ENCODE peak calls at places on chromosomes 13 and 19, in eight cellular contexts. Q is RWPE1, C is fibroblast of pulmonary artery, K is neural progenitor cell, S is type B pancreatic cell, U is cardiac fibroblast, O is GM23338, P is IMR-90. J is an unnamed sample.
A peak's percentile ranks its signal among the peaks of the same experiment; 100 is the strongest.

GRCh38 chr13:76387561-76387960 is 498.6 kb downstream of the KCTD12 start:
- DNase-seq in Q (no peak), C (peak; percentile 14), K (no peak), S (no peak), U (peak; percentile 11), O (no peak), P (no peak), J (no peak)

GRCh38 chr13:112975401-112975939 is 6.5 kb downstream of the MCF2L start:
- DNase-seq in Q (no peak), C (no peak), K (no peak), S (no peak), U (no peak), O (no peak), P (no peak), J (no peak)

GRCh38 chr19:13868663-13869062 is 8.3 kb upstream of the NANOS3 start:
- DNase-seq in Q (no peak), C (no peak), K (no peak), S (no peak), U (no peak), O (no peak), P (no peak), J (no peak)

GRCh38 chr13:36959438-36960116 is 39.5 kb upstream of the SMAD9 start:
- DNase-seq in Q (no peak), C (no peak), K (no peak), S (no peak), U (no peak), O (no peak), P (no peak), J (no peak)

GRCh38 chr19:45472557-45473365 is 5.0 kb downstream of the FOSB start:
- DNase-seq in Q (no peak), C (peak; percentile 36), K (peak; percentile 32), S (no peak), U (no peak), O (peak; percentile 57), P (no peak), J (no peak)

GRCh38 chr19:18479964-18480723 is 41.7 kb downstream of the ELL start:
- DNase-seq in Q (no peak), C (peak; percentile 89), K (no peak), S (no peak), U (peak; percentile 80), O (no peak), P (peak; percentile 64), J (no peak)

GRCh38 chr13:26601669-26602068 is 44.2 kb downstream of the WASF3 start:
- DNase-seq in Q (no peak), C (peak; percentile 24), K (no peak), S (no peak), U (peak; percentile 65), O (no peak), P (peak; percentile 59), J (peak; percentile 25)

GRCh38 chr19:19167612-19168011 is 2.5 kb downstream of the MEF2B start:
- DNase-seq in Q (no peak), C (no peak), K (no peak), S (no peak), U (no peak), O (no peak), P (no peak), J (no peak)

GRCh38 chr13:93309886-93310520 is 83.4 kb downstream of the GPC6 start:
- DNase-seq in Q (no peak), C (peak; percentile 95), K (peak; percentile 29), S (no peak), U (peak; percentile 87), O (no peak), P (peak; percentile 51), J (no peak)

GRCh38 chr19:406121-406711 is 2.7 kb downstream of the C2CD4C start:
- DNase-seq in Q (no peak), C (no peak), K (no peak), S (no peak), U (no peak), O (no peak), P (no peak), J (no peak)

GRCh38 chr13:77751513-77752456 is 54.3 kb downstream of the SLAIN1 start:
- DNase-seq in Q (peak; percentile 42), C (peak; percentile 62), K (peak; percentile 62), S (no peak), U (peak; percentile 70), O (peak; percentile 76), P (peak; percentile 37), J (peak; percentile 26)

GRCh38 chr13:113928701-113929627 is 44.9 kb downstream of the C13orf46 start:
- DNase-seq in Q (no peak), C (peak; percentile 75), K (no peak), S (peak; percentile 63), U (peak; percentile 65), O (no peak), P (peak; percentile 69), J (peak; percentile 23)

GRCh38 chr19:56837492-56837891 is 3.0 kb downstream of the PEG3 start:
- DNase-seq in Q (no peak), C (peak; percentile 22), K (no peak), S (no peak), U (no peak), O (no peak), P (no peak), J (no peak)

GRCh38 chr13:92896842-92897241 is 329.8 kb upstream of the GPC6 start:
- DNase-seq in Q (peak; percentile 4), C (peak; percentile 70), K (peak; percentile 57), S (no peak), U (peak; percentile 25), O (peak; percentile 67), P (peak; percentile 21), J (no peak)

GRCh38 chr13:95113601-95114000 is 187.7 kb downstream of the ABCC4 start:
- DNase-seq in Q (no peak), C (no peak), K (peak; percentile 79), S (no peak), U (no peak), O (peak; percentile 23), P (no peak), J (no peak)

GRCh38 chr19:23956051-23956450 is 41.4 kb downstream of the ZNF726 start:
- DNase-seq in Q (no peak), C (no peak), K (no peak), S (no peak), U (no peak), O (no peak), P (no peak), J (no peak)

DNA sequence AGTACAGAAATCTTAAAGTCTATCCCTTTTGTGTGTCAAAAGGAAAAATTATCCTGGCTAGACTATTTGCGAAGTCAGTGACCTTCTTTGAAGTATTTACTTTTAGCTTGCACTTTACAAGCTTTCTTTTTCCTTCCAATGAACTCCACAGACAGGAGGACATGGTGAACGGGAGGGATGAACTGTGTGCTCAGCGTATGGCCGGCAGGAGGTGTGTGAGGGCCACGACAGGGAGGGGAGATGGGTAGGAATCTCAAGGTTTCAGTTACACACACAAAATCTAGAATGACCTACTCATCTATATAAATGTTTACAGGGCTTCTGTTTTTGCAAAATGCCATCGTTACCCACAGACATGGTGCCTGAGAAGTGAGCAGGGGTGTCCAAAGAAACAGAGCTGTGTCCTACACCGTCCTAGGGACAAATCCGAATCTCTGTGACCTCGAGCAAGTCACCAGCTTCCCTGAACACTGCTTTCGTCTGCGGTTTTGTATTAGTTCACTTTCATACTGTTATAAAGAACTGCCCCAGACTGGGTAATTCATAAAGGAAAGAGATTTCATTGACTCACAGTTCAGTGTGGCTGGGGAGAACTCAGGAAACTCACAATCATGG is 537.2 kb downstream of the LIG4 start:
- DNase-seq in Q (no peak), C (no peak), K (peak; percentile 34), S (no peak), U (no peak), O (peak; percentile 39), P (peak; percentile 53), J (no peak)
- TF ChIP-seq CTCF in Q (no peak), C (no peak), K (peak; percentile 43), S (peak; percentile 27), U (no peak), O (peak; percentile 64), P (peak; percentile 53), J (no peak)

GRCh38 chr19:53812335-53812734 is 11.8 kb downstream of the NLRP12 start:
- DNase-seq in Q (no peak), C (no peak), K (peak; percentile 41), S (no peak), U (no peak), O (peak; percentile 70), P (no peak), J (no peak)

GRCh38 chr19:53809518-53810186 is 14.5 kb downstream of the NLRP12 start:
- DNase-seq in Q (no peak), C (peak; percentile 5), K (peak; percentile 50), S (no peak), U (no peak), O (peak; percentile 82), P (no peak), J (no peak)

GRCh38 chr19:53810891-53811290 is 13.2 kb downstream of the NLRP12 start:
- DNase-seq in Q (no peak), C (no peak), K (no peak), S (no peak), U (no peak), O (no peak), P (no peak), J (no peak)

GRCh38 chr19:53810187-53810546 is 13.9 kb downstream of the NLRP12 start:
- DNase-seq in Q (no peak), C (no peak), K (no peak), S (no peak), U (no peak), O (no peak), P (no peak), J (no peak)

GRCh38 chr19:53808710-53809125 is 15.4 kb downstream of the NLRP12 start:
- DNase-seq in Q (peak; percentile 14), C (peak; percentile 74), K (peak; percentile 68), S (no peak), U (peak; percentile 70), O (peak; percentile 87), P (peak; percentile 42), J (no peak)
- TF ChIP-seq CTCF in Q (peak; percentile 62), C (peak; percentile 77), K (peak; percentile 68), S (peak; percentile 68), U (peak; percentile 69), O (peak; percentile 90), P (peak; percentile 67), J (no peak)

DNA sequence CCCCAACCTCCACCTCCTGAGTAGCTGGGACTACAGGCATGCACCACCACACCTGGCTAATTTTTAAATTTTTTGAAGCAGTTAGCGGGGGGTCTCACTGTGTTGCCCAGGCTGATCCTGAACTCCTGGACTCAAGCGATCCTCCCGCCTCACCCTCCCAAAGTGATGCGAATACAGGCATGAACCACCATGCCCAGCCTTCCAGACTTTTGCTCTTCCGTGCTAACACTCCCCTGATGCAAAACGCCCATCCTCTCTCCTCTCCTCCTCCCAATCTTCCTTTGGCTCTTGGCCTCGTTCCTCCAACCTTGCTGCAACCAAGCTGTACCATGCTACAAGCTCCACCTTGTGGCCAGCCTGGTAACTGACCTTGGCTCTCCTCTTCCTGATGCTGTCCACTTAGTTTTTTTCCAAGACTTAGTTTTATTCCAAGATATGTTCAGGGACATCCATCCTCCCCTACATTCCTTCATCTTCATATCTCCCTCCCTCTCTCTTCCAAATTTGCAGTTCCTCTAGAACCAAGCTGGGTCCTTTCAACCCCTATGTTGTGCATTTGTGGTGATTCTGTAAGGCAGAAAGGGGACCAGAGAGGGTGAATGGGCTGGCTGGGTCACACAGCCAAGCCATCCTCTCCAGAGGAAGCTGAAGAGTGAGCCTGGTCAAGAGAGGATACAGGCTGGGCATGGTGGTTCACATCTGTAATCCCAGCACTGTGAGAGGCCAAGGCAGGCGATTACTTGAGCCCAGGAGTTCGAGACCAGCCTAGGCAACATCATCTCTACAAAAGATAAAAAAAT is 32.8 kb downstream of the TINCR start:
- DNase-seq in Q (no peak), C (no peak), K (no peak), S (no peak), U (peak; percentile 32), O (peak; percentile 51), P (peak; percentile 12), J (no peak)
- TF ChIP-seq CTCF in Q (peak; percentile 21), C (peak; percentile 46), K (peak; percentile 72), S (peak; percentile 73), U (peak; percentile 47), O (peak; percentile 74), P (peak; percentile 33), J (peak; percentile 40)

GRCh38 chr13:21526707-21527454 is 67.8 kb upstream of the ZDHHC20 start:
- DNase-seq in Q (no peak), C (no peak), K (no peak), S (no peak), U (no peak), O (no peak), P (no peak), J (no peak)
- TF ChIP-seq CTCF in Q (no peak), C (no peak), K (no peak), S (no peak), U (no peak), O (no peak), P (no peak), J (no peak)

J was measured in GM13977.